ENCODE peak calls at places on chromosomes 1 and 21, in eight cellular contexts. K is psoas muscle, D is uterus, P is foreskin fibroblast, Q is dorsolateral prefrontal cortex, X is astrocyte of the cerebellum, R is transverse colon, N is BJ. C is an unnamed sample.

GRCh38 chr1:110258734-110259133 is 48.6 kb downstream of the KCNC4 start:
- DNase-seq in K (no peak), D (no peak), P (no peak), Q (no peak), X (no peak), R (no peak), N (no peak), C (no peak)

GRCh38 chr1:107139833-107140702 is 771 bp upstream of the NTNG1 start:
- DNase-seq in K (peak; percentile 14), D (no peak), P (peak; percentile 89), Q (peak; percentile 45), X (peak; percentile 26), R (peak; percentile 8), N (no peak), C (no peak)

GRCh38 chr1:54354899-54355298 is 51.3 kb downstream of the SSBP3 start:
- DNase-seq in K (no peak), D (no peak), P (no peak), Q (no peak), X (no peak), R (no peak), N (no peak), C (no peak)

GRCh38 chr1:163054056-163054706 is 15.0 kb upstream of the RGS4 start:
- DNase-seq in K (no peak), D (no peak), P (no peak), Q (no peak), X (no peak), R (no peak), N (no peak), C (no peak)

GRCh38 chr1:208154679-208155078 is 89.5 kb downstream of the PLXNA2 start:
- DNase-seq in K (no peak), D (no peak), P (no peak), Q (no peak), X (no peak), R (peak; percentile 72), N (no peak), C (no peak)

GRCh38 chr1:208031316-208031931 is 120.5 kb upstream of the CD34 start:
- DNase-seq in K (no peak), D (no peak), P (no peak), Q (peak; percentile 65), X (no peak), R (no peak), N (no peak), C (no peak)

GRCh38 chr1:1419812-1420653 is 1.0 kb downstream of the ANKRD65 start:
- DNase-seq in K (no peak), D (no peak), P (no peak), Q (no peak), X (no peak), R (no peak), N (no peak), C (no peak)

GRCh38 chr1:196777603-196778002 is 3.0 kb downstream of the CFHR3 start:
- DNase-seq in K (no peak), D (no peak), P (no peak), Q (no peak), X (no peak), R (no peak), N (no peak), C (no peak)

GRCh38 chr1:66489146-66489545 is 44.8 kb upstream of the SGIP1 start:
- DNase-seq in K (no peak), D (no peak), P (no peak), Q (no peak), X (no peak), R (no peak), N (no peak), C (no peak)

GRCh38 chr1:118958937-118959631 is 29.1 kb downstream of the TBX15 start:
- DNase-seq in K (no peak), D (no peak), P (no peak), Q (no peak), X (no peak), R (no peak), N (no peak), C (no peak)
- H3K4me3 ChIP-seq in K (no peak overlapping the region), D (no peak overlapping the region), P (no peak overlapping the region), Q (no peak overlapping the region), X (no peak overlapping the region), R (no peak overlapping the region), N (no peak overlapping the region), C (no peak overlapping the region)

GRCh38 chr1:84689514-84690396 is 506 bp downstream of the SSX2IP start:
- DNase-seq in K (peak; percentile 46), D (peak; percentile 58), P (peak; percentile 33), Q (peak; percentile 72), X (no peak), R (peak; percentile 56), N (no peak), C (no peak)
- TF ChIP-seq CTCF in K (peak; percentile 33), D (peak; percentile 14), P (no peak), Q (peak; percentile 20), X (peak; percentile 38), R (no peak), N (peak; percentile 43), C (no peak)

DNA sequence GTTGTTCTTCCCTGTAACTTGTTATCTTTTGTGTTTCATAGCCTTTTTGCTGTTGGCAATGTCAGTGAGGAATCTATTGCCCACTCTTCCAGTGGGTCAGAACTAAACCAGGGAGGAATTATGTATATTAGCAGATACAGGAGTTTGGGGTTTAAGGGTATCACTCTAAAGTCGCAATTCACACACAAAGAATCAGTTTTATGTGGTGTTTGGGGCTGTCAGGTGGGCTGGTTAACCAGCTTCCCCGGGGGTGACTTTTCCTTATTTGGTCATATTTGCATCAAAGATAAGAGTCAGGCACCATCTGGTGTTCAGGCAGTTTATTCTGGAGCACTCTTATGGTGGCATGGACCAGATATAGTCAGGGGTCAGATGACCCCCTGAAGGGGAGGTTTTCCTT is 148.0 kb downstream of the RWDD3 start:
- DNase-seq in K (no peak), D (no peak), P (no peak), Q (no peak), X (no peak), R (no peak), N (no peak), C (no peak)
- H3K4me3 ChIP-seq in K (no peak overlapping the region), D (no peak overlapping the region), P (no peak overlapping the region), Q (no peak overlapping the region), X (no peak overlapping the region), R (no peak overlapping the region), N (no peak overlapping the region), C (no peak overlapping the region)

GRCh38 chr1:36351222-36351977 is 28.0 kb upstream of the EVA1B start:
- DNase-seq in K (no peak), D (no peak), P (peak; percentile 92), Q (no peak), X (peak; percentile 57), R (no peak), N (peak; percentile 77), C (peak; percentile 91)
- TF ChIP-seq CTCF in K (no peak), D (no peak), P (no peak), Q (no peak), X (peak; percentile 17), R (no peak), N (no peak), C (no peak)

DNA sequence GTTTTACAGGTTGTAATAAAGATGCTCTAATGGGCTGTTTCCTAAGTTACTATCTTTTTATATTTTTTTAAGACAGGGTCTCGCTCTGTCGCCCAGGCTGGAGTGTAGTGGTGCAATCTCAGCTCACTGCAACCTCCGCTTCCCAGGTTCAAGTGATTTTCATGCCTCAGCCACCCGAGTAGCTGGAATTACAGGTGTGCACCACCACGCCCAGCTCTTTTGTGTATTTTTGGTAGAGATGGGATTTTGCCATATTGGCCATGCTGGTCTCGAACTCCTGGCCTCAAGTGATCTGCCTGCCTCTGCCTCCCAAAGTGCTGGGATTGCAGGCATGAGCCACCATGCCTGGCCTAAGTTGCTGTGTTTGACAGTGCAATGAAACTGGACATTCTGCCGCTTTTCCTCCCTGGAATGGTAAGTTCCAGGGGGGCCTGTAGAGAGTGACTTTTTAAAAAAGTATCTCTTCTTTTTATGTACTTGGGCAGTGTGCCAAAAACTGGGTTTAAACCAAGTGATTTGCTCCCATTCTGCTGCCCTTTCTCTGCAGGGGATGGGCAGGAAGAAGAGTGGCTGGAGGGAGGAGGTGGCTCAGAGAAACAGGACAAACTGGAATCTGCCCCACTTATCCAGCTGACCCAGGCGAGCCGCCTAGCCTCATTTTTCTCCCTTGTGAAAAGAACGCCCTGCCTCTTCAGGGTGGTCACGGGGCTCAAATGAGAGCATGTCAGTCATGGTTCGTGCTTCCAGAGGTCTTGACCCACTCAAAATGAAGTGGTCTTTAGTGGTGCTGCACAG is 2.3 kb downstream of the SLC37A1 start:
- DNase-seq in K (no peak), D (no peak), P (no peak), Q (no peak), X (no peak), R (peak; percentile 60), N (no peak), C (no peak)
- H3K4me3 ChIP-seq in K (no peak overlapping the region), D (no peak overlapping the region), P (no peak overlapping the region), Q (no peak overlapping the region), X (no peak overlapping the region), R (peak overlapping the region; percentile 79), N (no peak overlapping the region), C (no peak overlapping the region)

GRCh38 chr1:96688737-96689136 is 32.8 kb upstream of the PTBP2 start:
- DNase-seq in K (no peak), D (no peak), P (no peak), Q (no peak), X (no peak), R (no peak), N (no peak), C (no peak)
- TF ChIP-seq CTCF in K (no peak), D (no peak), P (no peak), Q (peak; percentile 25), X (no peak), R (no peak), N (no peak), C (no peak)

GRCh38 chr1:203308205-203309114 is 3.1 kb downstream of the BTG2 start:
- DNase-seq in K (no peak), D (no peak), P (no peak), Q (no peak), X (no peak), R (peak; percentile 43), N (no peak), C (no peak)
- H3K4me3 ChIP-seq in K (peak overlapping the region; percentile 93), D (peak overlapping the region; percentile 100), P (peak overlapping the region; percentile 97), Q (peak overlapping the region; percentile 97), X (peak overlapping the region; percentile 84), R (peak overlapping the region; percentile 98), N (no peak overlapping the region), C (peak overlapping the region; percentile 78)

C was measured in HFF-Myc.